ENCODE peak calls at places on chromosomes 16 and 17, in four cellular contexts. Y is HEK293T, K is HepG2, T is K562. Q is an unnamed sample.

GRCh38 chr16:28324887-28325279 is 32.6 kb downstream of the SBK1 start:
- DNase-seq in K (no peak), T (no peak), Y (no peak), Q (no peak)

GRCh38 chr17:27481327-27481726 is 25.1 kb downstream of the KSR1 start:
- DNase-seq in K (no peak), T (no peak), Y (no peak), Q (no peak)

GRCh38 chr16:87206646-87207451 is 110.3 kb downstream of the C16orf95 start:
- DNase-seq in T (no peak), Y (no peak), K (no peak), Q (no peak)

GRCh38 chr17:72351884-72352346 is 231.1 kb downstream of the SOX9 start:
- DNase-seq in Y (no peak), T (no peak), K (no peak), Q (no peak)

GRCh38 chr16:15672514-15673167 is 22.6 kb downstream of the NDE1 start:
- DNase-seq in K (peak; percentile 100), T (no peak), Y (no peak), Q (no peak)

GRCh38 chr17:82888583-82889495 is 49.0 kb upstream of the ZNF750 start:
- DNase-seq in T (no peak), K (peak; percentile 20), Y (no peak), Q (no peak)

GRCh38 chr17:79272666-79273219 is 198.1 kb downstream of the ENGASE start:
- DNase-seq in K (peak; percentile 16), T (no peak), Y (no peak), Q (no peak)

GRCh38 chr17:44280383-44280782 is 12.4 kb upstream of the SLC4A1 start:
- DNase-seq in T (no peak), K (no peak), Y (no peak), Q (no peak)

GRCh38 chr16:56279132-56279531 is 87.8 kb downstream of the GNAO1 start:
- DNase-seq in Y (no peak), T (peak; percentile 34), K (no peak), Q (no peak)

GRCh38 chr16:16093625-16094332 is 129.5 kb downstream of the ABCC6 start:
- DNase-seq in K (no peak), T (no peak), Y (no peak), Q (no peak)

GRCh38 chr16:85120006-85120340 is 7.7 kb upstream of the CIBAR2 start:
- DNase-seq in K (no peak), Y (no peak), T (no peak), Q (no peak)

GRCh38 chr16:54506691-54507090 is 220.1 kb upstream of the IRX3 start:
- DNase-seq in Y (no peak), T (no peak), K (no peak), Q (no peak)

GRCh38 chr17:21163101-21163500 is 36.3 kb downstream of the DHRS7B start:
- DNase-seq in T (no peak), K (no peak), Y (no peak), Q (no peak)

GRCh38 chr17:44775838-44776621 is 17.2 kb downstream of the ADAM11 start:
- DNase-seq in K (peak; percentile 32), Y (no peak), T (peak; percentile 98), Q (no peak)

GRCh38 chr16:75263963-75264445 is 12.6 kb upstream of the BCAR1 start:
- DNase-seq in Y (no peak), T (no peak), K (no peak), Q (no peak)

GRCh38 chr17:82449136-82449882 is 1.2 kb downstream of the CYBC1 start:
- DNase-seq in K (no peak), Y (no peak), T (no peak), Q (peak; percentile 65)

GRCh38 chr17:1829579-1830257 is at the start of the genes RPA1 and SMYD4:
- DNase-seq in Y (peak; percentile 97), K (peak; percentile 75), T (peak; percentile 94), Q (peak; percentile 48)

GRCh38 chr16:2465653-2466415 is 5.3 kb upstream of the NTN3 start:
- DNase-seq in T (no peak), Y (peak; percentile 46), K (no peak), Q (no peak)

GRCh38 chr17:79778504-79779087 is 648 bp downstream of the CBX2 start:
- DNase-seq in K (no peak), Y (peak; percentile 49), T (no peak), Q (no peak)

GRCh38 chr17:82629748-82630147 is 18.5 kb downstream of the WDR45B start:
- DNase-seq in Y (no peak), K (no peak), T (no peak), Q (no peak)

GRCh38 chr17:81153340-81153803 is 11.9 kb upstream of the PVALEF start:
- DNase-seq in Y (no peak), K (no peak), T (peak; percentile 79), Q (no peak)

GRCh38 chr17:65559802-65560627 is 1.4 kb downstream of the AXIN2 start:
- DNase-seq in K (peak; percentile 81), Y (peak; percentile 39), T (no peak), Q (no peak)

GRCh38 chr17:614637-615546 is 99.7 kb downstream of the VPS53 start:
- DNase-seq in K (no peak), T (no peak), Y (no peak), Q (no peak)

GRCh38 chr17:6868579-6868978 is 37.0 kb upstream of the TEKT1 start:
- DNase-seq in Y (no peak), K (peak; percentile 16), T (no peak), Q (no peak)

GRCh38 chr17:81380682-81381518 is 14.4 kb upstream of the BAHCC1 start:
- DNase-seq in K (no peak), T (no peak), Y (no peak), Q (no peak)

GRCh38 chr17:78419970-78420820 is 41.7 kb downstream of the PGS1 start:
- DNase-seq in Y (no peak), T (no peak), K (no peak), Q (no peak)

GRCh38 chr16:49562228-49562627 is 188.6 kb downstream of the C16orf78 start:
- DNase-seq in Y (no peak), T (no peak), K (no peak), Q (no peak)

GRCh38 chr16:50323335-50324011 is 45.3 kb downstream of the BRD7 start:
- DNase-seq in K (peak; percentile 50), T (peak; percentile 22), Y (peak; percentile 7), Q (no peak)

GRCh38 chr17:40351185-40352043 is 13.1 kb downstream of the GJD3 start:
- DNase-seq in Y (no peak), K (no peak), T (no peak), Q (no peak)

GRCh38 chr16:49575352-49576172 is 202.0 kb downstream of the C16orf78 start:
- DNase-seq in T (no peak), Y (no peak), K (no peak), Q (peak; percentile 71)

GRCh38 chr17:27488263-27488662 is 32.0 kb downstream of the KSR1 start:
- DNase-seq in Y (no peak), T (no peak), K (no peak), Q (no peak)

GRCh38 chr17:9842057-9842758 is 16.5 kb downstream of the GLP2R start:
- DNase-seq in K (peak; percentile 13), Y (no peak), T (no peak), Q (no peak)

DNA sequence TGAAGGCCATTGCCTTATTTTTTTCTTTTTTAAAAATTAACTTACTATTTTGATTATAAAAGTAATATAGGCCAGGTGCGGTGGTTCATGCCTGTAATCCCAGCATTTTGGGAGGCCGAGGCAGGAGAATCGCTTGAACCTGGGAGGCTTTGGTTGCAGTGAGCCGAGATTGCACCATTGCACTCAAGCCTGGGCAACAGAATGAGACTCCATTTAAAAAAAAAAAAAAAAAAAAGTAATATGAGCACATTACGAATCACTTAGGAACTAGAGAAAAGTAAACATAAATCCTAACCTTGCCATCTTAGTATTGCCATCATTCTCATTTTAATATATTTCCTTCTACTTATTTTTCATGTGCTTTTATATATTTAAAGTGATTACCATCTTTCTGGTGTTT is 12.9 kb upstream of the TACO1 start:
- DNase-seq in K (no peak), T (no peak), Y (no peak), Q (no peak)
- TF ChIP-seq FOXK2 in K (no peak), T (no peak), Y (no peak), Q (no peak)

GRCh38 chr17:42537826-42538451 is 1.9 kb downstream of the NAGLU start:
- DNase-seq in T (no peak), K (no peak), Y (no peak), Q (no peak)

GRCh38 chr17:42536048-42536371 is at the start of gene NAGLU:
- DNase-seq in K (peak; percentile 89), T (peak; percentile 100), Y (peak; percentile 96), Q (peak; percentile 72)

GRCh38 chr17:42537156-42537805 is 1.2 kb downstream of the NAGLU start:
- DNase-seq in Y (no peak), T (no peak), K (no peak), Q (no peak)

GRCh38 chr17:42535400-42536047 is 517 bp upstream of the NAGLU start:
- DNase-seq in T (no peak), K (no peak), Y (no peak), Q (no peak)

GRCh38 chr17:42536372-42537155 is 523 bp downstream of the NAGLU start:
- DNase-seq in K (peak; percentile 86), T (peak; percentile 93), Y (peak; percentile 78), Q (no peak)
- TF ChIP-seq FOXK2 in K (no peak), T (no peak), Y (no peak), Q (peak; percentile 15)

GRCh38 chr17:58734040-58734439 is 21.6 kb upstream of the PPM1E start:
- DNase-seq in T (no peak), Y (no peak), K (no peak), Q (no peak)
- TF ChIP-seq FOXK2 in T (no peak), Y (no peak), K (no peak), Q (no peak)

GRCh38 chr17:76623271-76624146 is 20.0 kb downstream of the ST6GALNAC1 start:
- DNase-seq in Y (peak; percentile 86), T (peak; percentile 80), K (peak; percentile 41), Q (no peak)

GRCh38 chr17:76630151-76630550 is 13.4 kb downstream of the ST6GALNAC1 start:
- DNase-seq in Y (no peak), T (peak; percentile 12), K (no peak), Q (no peak)

GRCh38 chr17:76627510-76627909 is 16.0 kb downstream of the ST6GALNAC1 start:
- DNase-seq in T (no peak), K (no peak), Y (no peak), Q (no peak)

GRCh38 chr17:76626442-76626841 is 17.1 kb downstream of the ST6GALNAC1 start:
- DNase-seq in K (no peak), Y (no peak), T (no peak), Q (no peak)

GRCh38 chr17:76625496-76625895 is 18.1 kb downstream of the ST6GALNAC1 start:
- DNase-seq in Y (no peak), K (no peak), T (no peak), Q (no peak)
- TF ChIP-seq FOXK2 in Y (no peak), K (no peak), T (no peak), Q (no peak)

GRCh38 chr17:50211249-50212120 is 10.1 kb upstream of the COL1A1 start:
- DNase-seq in Y (no peak), K (no peak), T (no peak), Q (no peak)
- TF ChIP-seq FOXK2 in Y (no peak), K (no peak), T (no peak), Q (no peak)

Q was measured in GM12878.